ENCODE peak calls at places on chromosomes 2 and 18, in five cellular contexts. J is coronary artery, P is psoas muscle, F is K562, B is fibroblast of lung. O is an unnamed sample.

GRCh38 chr2:120763516-120763915 is 27.8 kb downstream of the GLI2 start:
- DNase-seq in J (peak; percentile 77), F (no peak), P (no peak), B (peak; percentile 54), O (no peak)

GRCh38 chr2:25707927-25708326 is 34.5 kb upstream of the DTNB start:
- DNase-seq in B (no peak), P (no peak), J (no peak), F (no peak), O (no peak)

GRCh38 chr18:46916551-46917107 is 678 bp downstream of the PIAS2 start:
- DNase-seq in J (no peak), P (no peak), F (no peak), B (peak; percentile 42), O (no peak)

GRCh38 chr2:1582891-1583341 is 161.4 kb downstream of the PXDN start:
- DNase-seq in F (no peak), P (peak; percentile 23), B (no peak), J (no peak), O (no peak)

GRCh38 chr18:64219511-64219910 is 70.6 kb upstream of the LINC00305 start:
- DNase-seq in P (no peak), J (no peak), B (no peak), F (no peak), O (no peak)

GRCh38 chr18:46333371-46334199 is 229.4 kb downstream of the HAUS1 start:
- DNase-seq in B (peak; percentile 15), F (peak; percentile 8), P (peak; percentile 60), J (no peak), O (peak; percentile 22)

GRCh38 chr2:53356291-53356905 is 411.2 kb upstream of the CHAC2 start:
- DNase-seq in J (no peak), F (no peak), P (no peak), B (no peak), O (no peak)

GRCh38 chr2:202278036-202278760 is 12.6 kb downstream of the NOP58 start:
- DNase-seq in B (peak; percentile 71), J (no peak), F (no peak), P (no peak), O (no peak)

GRCh38 chr2:2547451-2547850 is 216.4 kb upstream of the MYT1L start:
- DNase-seq in F (no peak), J (no peak), P (no peak), B (no peak), O (no peak)

GRCh38 chr2:159684796-159685195 is 27.5 kb upstream of the MARCHF7 start:
- DNase-seq in P (no peak), J (no peak), F (no peak), B (peak; percentile 59), O (peak; percentile 12)

GRCh38 chr2:171432969-171433762 is 624 bp downstream of the METTL8 start:
- DNase-seq in P (no peak), J (no peak), B (peak; percentile 35), F (peak; percentile 54), O (peak; percentile 63)

GRCh38 chr2:212858496-212858895 is 292.9 kb downstream of the IKZF2 start:
- DNase-seq in B (no peak), P (no peak), F (no peak), J (no peak), O (no peak)

GRCh38 chr2:57990118-57990725 is 56.4 kb upstream of the VRK2 start:
- DNase-seq in F (no peak), B (no peak), J (no peak), P (no peak), O (no peak)

GRCh38 chr2:148860037-148860436 is 15.0 kb upstream of the KIF5C start:
- DNase-seq in F (no peak), B (peak; percentile 2), J (no peak), P (no peak), O (no peak)

GRCh38 chr2:212904646-212905045 is 246.8 kb downstream of the IKZF2 start:
- DNase-seq in F (no peak), J (no peak), P (no peak), B (no peak), O (no peak)

GRCh38 chr18:48294894-48295585 is 114.1 kb downstream of the ZBTB7C start:
- DNase-seq in B (no peak), P (no peak), F (no peak), J (no peak), O (no peak)

GRCh38 chr18:2430191-2430590 is 141.1 kb downstream of the METTL4 start:
- DNase-seq in J (no peak), B (no peak), P (no peak), F (no peak), O (no peak)

GRCh38 chr2:85997016-85997970 is 108.4 kb downstream of the POLR1A start:
- DNase-seq in F (peak; percentile 40), B (no peak), P (peak; percentile 76), J (peak; percentile 45), O (no peak)

GRCh38 chr2:138814123-138814883 is 34.1 kb upstream of the NXPH2 start:
- DNase-seq in F (peak; percentile 13), B (no peak), P (no peak), J (no peak), O (peak; percentile 13)

GRCh38 chr2:168766600-168766999 is 35.8 kb upstream of the NOSTRIN start:
- DNase-seq in P (no peak), F (no peak), B (no peak), J (no peak), O (no peak)

GRCh38 chr18:27862056-27862682 is 314.8 kb downstream of the CDH2 start:
- DNase-seq in J (no peak), F (no peak), P (no peak), B (no peak), O (no peak)

GRCh38 chr2:117336496-117336895 is 478.0 kb upstream of the DDX18 start:
- DNase-seq in F (no peak), B (no peak), P (no peak), J (no peak), O (no peak)

GRCh38 chr2:33034784-33035183 is 88.0 kb downstream of the LTBP1 start:
- DNase-seq in B (peak; percentile 76), J (no peak), P (no peak), F (no peak), O (no peak)

GRCh38 chr2:45300026-45300750 is 290.9 kb upstream of the SIX2 start:
- DNase-seq in B (no peak), J (no peak), P (no peak), F (no peak), O (no peak)

GRCh38 chr2:108029912-108030311 is 43.6 kb downstream of the SLC5A7 start:
- DNase-seq in F (no peak), B (no peak), P (no peak), J (no peak), O (no peak)

GRCh38 chr2:38245114-38245641 is 131.9 kb downstream of the ATL2 start:
- DNase-seq in P (no peak), B (no peak), F (no peak), J (no peak), O (no peak)

GRCh38 chr18:49847524-49847923 is 34.2 kb upstream of the ACAA2 start:
- DNase-seq in B (no peak), P (no peak), J (no peak), F (no peak), O (no peak)

GRCh38 chr2:138581909-138582308 is 80.3 kb downstream of the SPOPL start:
- DNase-seq in B (no peak), P (no peak), J (no peak), F (no peak), O (no peak)

GRCh38 chr2:234544659-234545611 is 48.1 kb upstream of the ARL4C start:
- DNase-seq in F (peak; percentile 63), J (no peak), P (peak; percentile 72), B (peak; percentile 72), O (peak; percentile 38)

GRCh38 chr2:464562-465309 is 176.8 kb upstream of the ALKAL2 start:
- DNase-seq in F (no peak), P (no peak), J (no peak), B (no peak), O (no peak)

GRCh38 chr2:54267577-54267976 is 11.5 kb upstream of the TSPYL6 start:
- DNase-seq in F (no peak), P (no peak), B (no peak), J (no peak), O (no peak)

GRCh38 chr2:195756218-195756941 is 99.4 kb downstream of the SLC39A10 start:
- DNase-seq in F (no peak), J (no peak), B (no peak), P (no peak), O (peak; percentile 44)

GRCh38 chr2:74502147-74502719 is 2.8 kb upstream of the LBX2 start:
- DNase-seq in B (no peak), F (peak; percentile 55), J (peak; percentile 68), P (no peak), O (no peak)

GRCh38 chr2:143525006-143525405 is 395.8 kb downstream of the ARHGAP15 start:
- DNase-seq in P (no peak), J (no peak), B (peak; percentile 46), F (no peak), O (no peak)